ENCODE peak calls at places on chromosomes 4 and X, in seven cellular contexts. R is suprapubic skin, I is heart left ventricle, S is tibial nerve, Q is GM12892, P is adrenal gland, T is sigmoid colon. N is an unnamed sample.

GRCh38 chrX:153469811-153470410 is 465 bp downstream of the HAUS7 start:
- DNase-seq in R (no peak), I (no peak), S (no peak), Q (no peak), P (no peak), T (no peak), N (peak; percentile 62)

GRCh38 chr4:48268956-48269860 is at the start of gene TEC:
- DNase-seq in R (peak; percentile 85), I (peak; percentile 81), S (peak; percentile 17), Q (no peak), P (peak; percentile 74), T (peak; percentile 73), N (no peak)

GRCh38 chrX:38326086-38326485 is 1.2 kb downstream of the RPGR start:
- DNase-seq in R (no peak), I (no peak), S (no peak), Q (no peak), P (no peak), T (no peak), N (no peak)

GRCh38 chrX:63350551-63350950 is 581 bp downstream of the SPIN4 start:
- DNase-seq in R (no peak), I (no peak), S (no peak), Q (no peak), P (no peak), T (no peak), N (no peak)

GRCh38 chr4:133157460-133158160 is 8.5 kb downstream of the PCDH10 start:
- DNase-seq in R (no peak), I (no peak), S (no peak), Q (no peak), P (no peak), T (no peak), N (no peak)

GRCh38 chr4:123840232-123840631 is 443.6 kb downstream of the SPRY1 start:
- DNase-seq in R (no peak), I (no peak), S (no peak), Q (no peak), P (no peak), T (no peak), N (no peak)

GRCh38 chr4:114025176-114025777 is 45.8 kb upstream of the ARSJ start:
- DNase-seq in R (no peak), I (no peak), S (no peak), Q (no peak), P (no peak), T (no peak), N (no peak)

GRCh38 chr4:72205831-72206230 is 174.0 kb downstream of the NPFFR2 start:
- DNase-seq in R (no peak), I (no peak), S (no peak), Q (no peak), P (no peak), T (no peak), N (no peak)

GRCh38 chrX:134000260-134001245 is 15.2 kb upstream of the GPC3 start:
- DNase-seq in R (no peak), I (no peak), S (no peak), Q (no peak), P (no peak), T (no peak), N (no peak)

GRCh38 chr4:158033416-158033863 is 139.4 kb downstream of the GASK1B start:
- DNase-seq in R (no peak), I (no peak), S (no peak), Q (no peak), P (no peak), T (no peak), N (no peak)

GRCh38 chr4:11367371-11367770 is 61.3 kb downstream of the HS3ST1 start:
- DNase-seq in R (no peak), I (peak; percentile 70), S (peak; percentile 91), Q (no peak), P (peak; percentile 81), T (peak; percentile 93), N (no peak)

GRCh38 chrX:110338850-110339373 is 19.7 kb upstream of the RTL9 start:
- DNase-seq in R (no peak), I (no peak), S (no peak), Q (no peak), P (no peak), T (no peak), N (no peak)

GRCh38 chrX:17735396-17735795 is 1.9 kb upstream of the SCML1 start:
- DNase-seq in R (no peak), I (no peak), S (no peak), Q (no peak), P (no peak), T (no peak), N (no peak)

GRCh38 chr4:56283394-56283793 is 103.9 kb downstream of the AASDH start:
- DNase-seq in R (no peak), I (no peak), S (no peak), Q (no peak), P (no peak), T (no peak), N (no peak)

GRCh38 chr4:28229092-28229491 is 1368.5 kb downstream of the STIM2 start:
- DNase-seq in R (no peak), I (no peak), S (no peak), Q (no peak), P (no peak), T (no peak), N (no peak)

GRCh38 chr4:22385615-22386014 is 130.3 kb downstream of the ADGRA3 start:
- DNase-seq in R (no peak), I (no peak), S (no peak), Q (no peak), P (no peak), T (no peak), N (peak; percentile 1)

GRCh38 chrX:154313147-154313546 is 17.6 kb downstream of the TKTL1 start:
- DNase-seq in R (no peak), I (no peak), S (no peak), Q (no peak), P (no peak), T (no peak), N (no peak)

GRCh38 chr4:68180858-68181531 is 51.3 kb upstream of the TMPRSS11F start:
- DNase-seq in R (no peak), I (no peak), S (no peak), Q (no peak), P (no peak), T (no peak), N (no peak)

GRCh38 chr4:105415281-105415744 is 58.5 kb downstream of the PPA2 start:
- DNase-seq in R (peak; percentile 71), I (no peak), S (no peak), Q (no peak), P (no peak), T (no peak), N (no peak)

GRCh38 chr4:123077330-123077729 is 154.9 kb upstream of the NUDT6 start:
- DNase-seq in R (no peak), I (no peak), S (no peak), Q (no peak), P (no peak), T (no peak), N (no peak)

GRCh38 chr4:126630171-126630570 is 1002.6 kb upstream of the INTU start:
- DNase-seq in R (no peak), I (no peak), S (no peak), Q (no peak), P (no peak), T (no peak), N (no peak)

GRCh38 chrX:1554469-1555210 is 17.7 kb upstream of the P2RY8 start:
- DNase-seq in R (peak; percentile 61), I (no peak), S (no peak), Q (no peak), P (no peak), T (peak; percentile 26), N (no peak)

GRCh38 chr4:155742310-155743015 is 16.4 kb upstream of the GUCY1B1 start:
- DNase-seq in R (no peak), I (no peak), S (no peak), Q (no peak), P (no peak), T (no peak), N (no peak)

GRCh38 chr4:182367153-182367552 is 124.0 kb downstream of the TENM3 start:
- DNase-seq in R (no peak), I (no peak), S (no peak), Q (no peak), P (no peak), T (no peak), N (no peak)

GRCh38 chr4:116573540-116573939 is 511.8 kb downstream of the TRAM1L1 start:
- DNase-seq in R (no peak), I (no peak), S (no peak), Q (no peak), P (no peak), T (no peak), N (no peak)

GRCh38 chr4:181971411-181971810 is 271.8 kb upstream of the TENM3 start:
- DNase-seq in R (no peak), I (no peak), S (no peak), Q (no peak), P (no peak), T (no peak), N (no peak)

GRCh38 chrX:118373538-118373937 is 27.6 kb downstream of the WDR44 start:
- DNase-seq in R (no peak), I (no peak), S (no peak), Q (no peak), P (no peak), T (no peak), N (no peak)

DNA sequence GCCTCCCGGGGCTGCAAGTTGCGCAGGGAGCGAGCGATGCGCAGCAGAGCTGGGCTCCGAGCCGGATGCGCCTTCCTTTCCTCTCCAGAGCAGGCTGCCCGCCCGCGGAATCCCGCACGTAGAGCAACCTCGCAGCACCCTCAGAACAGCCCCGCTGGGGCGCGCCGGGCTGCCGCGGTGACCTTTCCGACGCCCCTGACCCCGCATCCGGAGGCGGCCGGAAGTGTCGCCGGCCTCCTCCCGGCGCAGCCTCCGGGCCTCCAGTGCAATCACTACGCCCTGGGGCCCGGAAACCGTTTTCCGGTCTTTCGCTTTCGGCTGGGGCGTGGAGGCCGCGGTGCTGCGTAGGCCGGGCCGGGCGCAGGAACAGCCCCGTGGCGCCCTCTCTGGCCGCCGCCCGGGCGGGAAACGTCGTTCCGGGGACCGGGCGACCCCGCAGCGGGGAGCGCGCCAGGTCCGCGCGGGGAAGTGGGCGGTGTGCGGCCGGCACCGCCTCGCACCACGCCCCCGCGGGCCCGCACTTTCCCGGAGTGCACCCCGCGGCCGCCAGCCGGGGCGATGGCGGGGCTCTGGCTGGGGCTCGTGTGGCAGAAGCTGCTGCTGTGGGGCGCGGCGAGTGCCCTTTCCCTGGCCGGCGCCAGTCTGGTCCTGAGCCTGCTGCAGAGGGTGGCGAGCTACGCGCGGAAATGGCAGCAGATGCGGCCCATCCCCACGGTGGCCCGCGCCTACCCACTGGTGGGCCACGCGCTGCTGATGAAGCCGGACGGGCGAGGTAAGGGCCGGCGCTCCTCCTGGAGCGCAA is at the start of gene CYP4V2:
- DNase-seq in R (peak; percentile 88), I (peak; percentile 93), S (peak; percentile 58), Q (peak; percentile 82), P (peak; percentile 85), T (peak; percentile 91), N (peak; percentile 63)
- TF ChIP-seq POLR2A in R (peak; percentile 42), I (no peak), S (peak; percentile 52), Q (peak; percentile 64), P (peak; percentile 17), T (no peak), N (peak; percentile 58)

GRCh38 chr4:98758182-98758581 is 99.8 kb upstream of the TSPAN5 start:
- DNase-seq in R (no peak), I (no peak), S (no peak), Q (no peak), P (no peak), T (no peak), N (no peak)
- TF ChIP-seq POLR2A in R (no peak), I (no peak), S (no peak), Q (no peak), P (no peak), T (no peak), N (no peak)

GRCh38 chrX:12002876-12003275 is 135.4 kb upstream of the FRMPD4 start:
- DNase-seq in R (no peak), I (no peak), S (no peak), Q (no peak), P (no peak), T (no peak), N (no peak)
- TF ChIP-seq POLR2A in R (no peak), I (no peak), S (no peak), Q (no peak), P (no peak), T (no peak), N (no peak)

GRCh38 chr4:148441986-148442829 is at the start of gene NR3C2:
- DNase-seq in R (peak; percentile 100), I (peak; percentile 99), S (peak; percentile 99), Q (peak; percentile 94), P (peak; percentile 100), T (peak; percentile 100), N (peak; percentile 95)
- TF ChIP-seq POLR2A in R (peak; percentile 99), I (peak; percentile 95), S (peak; percentile 99), Q (peak; percentile 65), P (peak; percentile 99), T (peak; percentile 100), N (peak; percentile 55)